ENCODE peak calls at places on chromosomes 13 and 19, in ten cellular contexts. One of them, this sample, is unnamed.

GRCh38 chr19:35757749-35758608 is at the start of gene PROSER3:
- DNase-seq in IMR-90: peak
- DNase-seq in Peyer's patch: peak
- DNase-seq in right lobe of liver: peak
- DNase-seq in body of pancreas: peak
- DNase-seq in A549: peak
- DNase-seq in spleen: peak
- DNase-seq in gastrocnemius medialis: peak
- DNase-seq in breast epithelium: peak
- DNase-seq in uterus: peak
- DNase-seq in this sample: peak

GRCh38 chr13:60627071-60627686 is 230.2 kb downstream of the TDRD3 start:
- DNase-seq in right lobe of liver: no peak
- DNase-seq in spleen: no peak
- DNase-seq in IMR-90: peak
- DNase-seq in uterus: no peak
- DNase-seq in Peyer's patch: no peak
- DNase-seq in A549: peak
- DNase-seq in breast epithelium: no peak
- DNase-seq in body of pancreas: peak
- DNase-seq in gastrocnemius medialis: no peak
- DNase-seq in this sample: peak

GRCh38 chr19:56538761-56539263 is at the start of gene ZFP28:
- DNase-seq in gastrocnemius medialis: no peak
- DNase-seq in IMR-90: no peak
- DNase-seq in spleen: peak
- DNase-seq in Peyer's patch: peak
- DNase-seq in A549: no peak
- DNase-seq in uterus: peak
- DNase-seq in body of pancreas: no peak
- DNase-seq in right lobe of liver: peak
- DNase-seq in breast epithelium: no peak
- DNase-seq in this sample: peak

GRCh38 chr19:33134571-33135041 is 2.7 kb downstream of the WDR88 start:
- DNase-seq in IMR-90: no peak
- DNase-seq in Peyer's patch: peak
- DNase-seq in A549: no peak
- DNase-seq in breast epithelium: no peak
- DNase-seq in uterus: no peak
- DNase-seq in body of pancreas: no peak
- DNase-seq in spleen: no peak
- DNase-seq in right lobe of liver: no peak
- DNase-seq in gastrocnemius medialis: no peak
- DNase-seq in this sample: no peak

GRCh38 chr13:46850214-46850613 is 46.6 kb downstream of the HTR2A start:
- DNase-seq in gastrocnemius medialis: no peak
- DNase-seq in uterus: no peak
- DNase-seq in Peyer's patch: no peak
- DNase-seq in spleen: no peak
- DNase-seq in A549: no peak
- DNase-seq in body of pancreas: no peak
- DNase-seq in IMR-90: no peak
- DNase-seq in breast epithelium: no peak
- DNase-seq in right lobe of liver: no peak
- DNase-seq in this sample: no peak

GRCh38 chr13:49220035-49220855 is at the start of gene MLNR:
- DNase-seq in uterus: no peak
- DNase-seq in spleen: peak
- DNase-seq in IMR-90: no peak
- DNase-seq in body of pancreas: peak
- DNase-seq in breast epithelium: no peak
- DNase-seq in gastrocnemius medialis: no peak
- DNase-seq in A549: peak
- DNase-seq in right lobe of liver: no peak
- DNase-seq in Peyer's patch: no peak
- DNase-seq in this sample: no peak

GRCh38 chr19:32471811-32472210 is 66.2 kb downstream of the DPY19L3 start:
- DNase-seq in IMR-90: no peak
- DNase-seq in body of pancreas: no peak
- DNase-seq in uterus: no peak
- DNase-seq in Peyer's patch: no peak
- DNase-seq in breast epithelium: no peak
- DNase-seq in spleen: no peak
- DNase-seq in right lobe of liver: no peak
- DNase-seq in A549: no peak
- DNase-seq in gastrocnemius medialis: no peak
- DNase-seq in this sample: no peak

GRCh38 chr19:15534957-15535864 is 26.9 kb downstream of the CYP4F22 start:
- DNase-seq in right lobe of liver: no peak
- DNase-seq in breast epithelium: no peak
- DNase-seq in A549: no peak
- DNase-seq in spleen: no peak
- DNase-seq in IMR-90: no peak
- DNase-seq in body of pancreas: no peak
- DNase-seq in uterus: no peak
- DNase-seq in gastrocnemius medialis: no peak
- DNase-seq in Peyer's patch: no peak
- DNase-seq in this sample: no peak

GRCh38 chr13:24145231-24145630 is 15.3 kb upstream of the SPATA13 start:
- DNase-seq in right lobe of liver: no peak
- DNase-seq in breast epithelium: no peak
- DNase-seq in IMR-90: no peak
- DNase-seq in body of pancreas: no peak
- DNase-seq in spleen: no peak
- DNase-seq in uterus: no peak
- DNase-seq in gastrocnemius medialis: no peak
- DNase-seq in Peyer's patch: no peak
- DNase-seq in A549: no peak
- DNase-seq in this sample: no peak

GRCh38 chr13:20188649-20189553 is 3.8 kb downstream of the GJB2 start:
- DNase-seq in Peyer's patch: no peak
- DNase-seq in A549: peak
- DNase-seq in gastrocnemius medialis: no peak
- DNase-seq in IMR-90: no peak
- DNase-seq in body of pancreas: no peak
- DNase-seq in right lobe of liver: no peak
- DNase-seq in spleen: no peak
- DNase-seq in breast epithelium: no peak
- DNase-seq in uterus: no peak
- DNase-seq in this sample: no peak

GRCh38 chr13:75236774-75237173 is 245.2 kb downstream of the TBC1D4 start:
- DNase-seq in body of pancreas: no peak
- DNase-seq in right lobe of liver: no peak
- DNase-seq in A549: no peak
- DNase-seq in breast epithelium: no peak
- DNase-seq in spleen: no peak
- DNase-seq in IMR-90: no peak
- DNase-seq in gastrocnemius medialis: no peak
- DNase-seq in Peyer's patch: no peak
- DNase-seq in uterus: no peak
- DNase-seq in this sample: no peak

DNA sequence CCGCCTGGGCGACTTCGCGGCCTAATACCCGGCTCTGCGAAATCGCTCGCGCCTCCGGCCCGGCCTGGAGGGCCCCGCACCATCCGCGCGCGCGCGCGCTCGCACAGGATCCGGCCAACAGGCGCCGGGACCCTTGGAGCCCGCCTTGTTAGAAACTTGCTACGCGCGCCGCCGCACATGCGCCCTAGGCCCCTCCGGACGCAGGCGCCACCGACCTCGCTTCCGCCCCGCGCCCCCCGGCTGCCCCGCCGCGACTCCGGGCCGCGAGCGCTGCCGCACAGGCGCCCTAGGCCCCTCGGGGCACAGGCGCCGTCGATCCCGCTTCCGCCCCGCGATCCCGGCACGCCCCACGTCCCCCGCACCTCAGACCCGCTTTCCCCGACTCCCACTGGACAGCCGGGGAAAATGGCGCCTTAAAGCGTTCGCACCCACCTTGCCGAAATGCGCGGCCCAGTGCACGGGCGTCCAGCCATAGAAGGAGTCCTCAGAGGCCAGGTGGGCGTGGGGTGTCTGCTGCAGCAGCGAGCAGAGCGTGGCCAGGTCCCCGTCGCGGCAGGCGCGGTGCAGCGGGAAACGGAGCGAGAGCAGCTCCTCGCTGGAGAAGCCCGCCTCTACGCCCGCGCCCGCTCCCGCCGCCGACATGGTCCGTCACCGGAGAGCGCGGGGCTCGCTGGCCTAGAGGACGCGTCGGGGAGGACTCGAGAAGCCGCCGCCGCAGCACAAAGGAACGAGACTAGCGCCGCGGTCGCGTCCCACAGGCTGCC is 394 bp downstream of the ANKRD10 start:
- DNase-seq in right lobe of liver: peak
- DNase-seq in IMR-90: peak
- DNase-seq in breast epithelium: peak
- DNase-seq in A549: peak
- DNase-seq in spleen: peak
- DNase-seq in uterus: peak
- DNase-seq in gastrocnemius medialis: peak
- DNase-seq in Peyer's patch: peak
- DNase-seq in body of pancreas: peak
- DNase-seq in this sample: peak
- TF ChIP-seq POLR2A in right lobe of liver: peak
- TF ChIP-seq POLR2A in IMR-90: no peak
- TF ChIP-seq POLR2A in breast epithelium: peak
- TF ChIP-seq POLR2A in A549: peak
- TF ChIP-seq POLR2A in spleen: peak
- TF ChIP-seq POLR2A in uterus: peak
- TF ChIP-seq POLR2A in gastrocnemius medialis: peak
- TF ChIP-seq POLR2A in Peyer's patch: peak
- TF ChIP-seq POLR2A in body of pancreas: peak
- TF ChIP-seq POLR2A in this sample: peak

DNA sequence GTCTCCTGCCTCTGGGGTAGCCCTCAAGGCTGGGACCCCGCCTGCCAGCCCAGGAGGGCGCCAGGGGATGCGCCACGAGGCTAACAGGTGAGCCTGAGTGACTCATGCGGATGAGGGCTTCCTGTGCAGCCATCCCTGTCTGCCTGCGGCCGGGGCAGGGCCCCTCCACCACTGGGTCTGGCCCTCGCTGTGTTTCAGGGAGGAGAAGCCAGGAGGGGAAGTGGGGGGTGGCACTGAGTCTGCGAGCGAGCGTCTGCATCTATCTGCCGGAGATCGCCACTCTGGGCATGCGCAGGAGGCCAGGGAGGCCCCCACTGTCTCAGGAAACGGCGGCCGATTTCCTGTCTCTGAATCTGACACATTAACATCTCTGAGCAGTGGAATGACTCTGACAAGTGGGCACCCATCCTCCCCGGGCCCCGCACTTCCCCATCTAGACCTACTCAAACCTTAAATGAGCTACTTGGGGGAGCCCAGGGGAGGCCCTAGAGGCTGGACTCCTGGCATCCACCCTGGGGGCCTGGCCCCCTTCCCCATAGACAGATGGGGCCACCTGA is 19.7 kb downstream of the RFX1 start:
- DNase-seq in body of pancreas: peak
- DNase-seq in right lobe of liver: peak
- DNase-seq in uterus: peak
- DNase-seq in spleen: peak
- DNase-seq in breast epithelium: peak
- DNase-seq in A549: no peak
- DNase-seq in gastrocnemius medialis: peak
- DNase-seq in Peyer's patch: peak
- DNase-seq in IMR-90: peak
- DNase-seq in this sample: peak
- H3K4me3 ChIP-seq in body of pancreas: no peak
- H3K4me3 ChIP-seq in right lobe of liver: no peak
- H3K4me3 ChIP-seq in uterus: no peak
- H3K4me3 ChIP-seq in spleen: no peak
- H3K4me3 ChIP-seq in breast epithelium: peak
- H3K4me3 ChIP-seq in A549: no peak
- H3K4me3 ChIP-seq in gastrocnemius medialis: peak
- H3K4me3 ChIP-seq in Peyer's patch: peak
- H3K4me3 ChIP-seq in IMR-90: no peak
- H3K4me3 ChIP-seq in this sample: no peak

DNA sequence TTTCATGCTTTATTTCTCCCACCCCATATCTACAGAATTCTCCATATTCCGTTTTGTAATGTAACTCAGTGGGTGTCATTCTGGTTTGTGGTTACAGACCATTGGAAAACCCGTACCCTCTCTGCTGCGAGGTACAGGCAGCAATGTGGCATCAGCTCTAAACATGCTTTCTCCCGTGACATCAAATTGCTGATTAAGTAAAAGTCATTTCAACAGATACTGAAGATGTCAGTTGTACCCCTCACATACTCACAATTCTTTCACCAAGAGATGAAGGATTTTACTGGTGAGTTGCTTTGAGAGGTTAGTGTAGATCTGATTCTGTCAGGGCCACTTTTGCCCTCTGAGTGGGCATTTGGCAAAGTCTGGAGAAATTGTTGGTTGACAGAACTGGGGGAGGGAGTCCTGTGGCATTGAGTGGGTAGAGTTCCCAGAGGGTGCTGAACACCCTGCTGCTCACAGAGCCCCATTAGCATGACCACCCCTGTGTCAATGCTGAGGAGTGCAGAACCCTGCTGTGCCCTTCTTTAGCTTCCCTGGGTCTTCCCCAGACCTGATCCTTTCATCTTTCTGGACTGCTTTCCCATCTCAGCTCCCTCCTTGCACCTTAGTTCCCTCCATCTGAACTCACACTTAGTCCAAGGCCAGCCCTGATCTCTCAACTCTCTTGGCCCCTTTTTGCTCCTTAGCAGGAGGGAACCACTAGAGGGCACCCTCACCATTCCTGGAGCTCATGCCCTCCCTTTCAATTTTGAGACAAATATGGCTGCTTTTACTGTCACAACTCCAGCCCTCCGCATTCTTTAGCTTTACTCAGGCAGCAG is 39.9 kb upstream of the CEACAM8 start:
- DNase-seq in right lobe of liver: no peak
- DNase-seq in breast epithelium: no peak
- DNase-seq in Peyer's patch: no peak
- DNase-seq in spleen: no peak
- DNase-seq in gastrocnemius medialis: no peak
- DNase-seq in A549: peak
- DNase-seq in body of pancreas: peak
- DNase-seq in IMR-90: peak
- DNase-seq in uterus: no peak
- DNase-seq in this sample: no peak
- TF ChIP-seq CTCF in right lobe of liver: peak
- TF ChIP-seq CTCF in breast epithelium: peak
- TF ChIP-seq CTCF in Peyer's patch: peak
- TF ChIP-seq CTCF in spleen: peak
- TF ChIP-seq CTCF in gastrocnemius medialis: no peak
- TF ChIP-seq CTCF in A549: peak
- TF ChIP-seq CTCF in body of pancreas: peak
- TF ChIP-seq CTCF in IMR-90: peak
- TF ChIP-seq CTCF in uterus: no peak
- TF ChIP-seq CTCF in this sample: peak

DNA sequence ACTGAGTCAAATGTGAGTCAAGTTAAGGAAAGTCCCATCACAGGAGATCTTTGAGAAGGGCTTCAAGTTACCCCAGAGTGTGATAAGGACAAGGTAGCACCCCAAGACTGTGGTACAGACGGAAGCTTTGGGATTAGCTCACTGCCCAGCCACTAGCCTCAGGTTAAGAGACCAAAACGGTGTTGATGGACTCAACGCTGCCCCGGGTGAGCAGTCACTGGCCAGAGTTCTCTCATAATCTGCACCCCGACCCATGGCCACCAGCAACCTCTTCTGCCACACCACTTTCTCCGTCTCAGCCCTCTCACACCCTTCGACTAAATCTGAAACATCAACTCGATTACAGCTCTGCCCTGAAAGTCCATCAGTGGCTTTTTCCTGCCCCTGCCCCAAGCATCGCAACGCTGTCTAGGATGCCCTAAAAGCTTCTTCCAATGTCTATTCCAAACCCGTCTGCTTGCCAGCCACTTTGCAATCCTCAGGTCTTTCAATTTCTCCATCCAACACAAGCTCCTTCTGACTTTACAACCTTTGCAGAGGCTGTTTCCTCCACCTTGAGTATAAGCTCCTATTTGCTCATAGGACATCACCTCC is 5.6 kb downstream of the HNRNPL start:
- DNase-seq in breast epithelium: no peak
- DNase-seq in gastrocnemius medialis: no peak
- DNase-seq in spleen: peak
- DNase-seq in IMR-90: no peak
- DNase-seq in A549: no peak
- DNase-seq in right lobe of liver: no peak
- DNase-seq in Peyer's patch: no peak
- DNase-seq in body of pancreas: no peak
- DNase-seq in uterus: no peak
- DNase-seq in this sample: no peak
- TF ChIP-seq POLR2A in breast epithelium: no peak
- TF ChIP-seq POLR2A in gastrocnemius medialis: no peak
- TF ChIP-seq POLR2A in spleen: no peak
- TF ChIP-seq POLR2A in IMR-90: no peak
- TF ChIP-seq POLR2A in A549: no peak
- TF ChIP-seq POLR2A in right lobe of liver: no peak
- TF ChIP-seq POLR2A in Peyer's patch: no peak
- TF ChIP-seq POLR2A in body of pancreas: no peak
- TF ChIP-seq POLR2A in uterus: no peak
- TF ChIP-seq POLR2A in this sample: no peak